ENCODE peak calls at places on chromosomes 4 and X, in four cellular contexts. One of them, this sample, is unnamed.

GRCh38 chrX:72107320-72107719 is 24.4 kb downstream of the RTL5 start:
- DNase-seq in fibroblast of mammary gland: peak
- DNase-seq in MCF 10A: peak
- DNase-seq in GDM1: no peak
- DNase-seq in this sample: peak

GRCh38 chr4:178917756-178918155 is 1475.5 kb upstream of the AGA start:
- DNase-seq in fibroblast of mammary gland: no peak
- DNase-seq in MCF 10A: no peak
- DNase-seq in GDM1: no peak
- DNase-seq in this sample: no peak

GRCh38 chrX:2863646-2864045 is 34.9 kb downstream of the GYG2 start:
- DNase-seq in fibroblast of mammary gland: no peak
- DNase-seq in MCF 10A: no peak
- DNase-seq in GDM1: no peak
- DNase-seq in this sample: peak

GRCh38 chr4:127732623-127733199 is 2.5 kb downstream of the SLC25A31 start:
- DNase-seq in fibroblast of mammary gland: peak
- DNase-seq in GDM1: no peak
- DNase-seq in MCF 10A: peak
- DNase-seq in this sample: peak

GRCh38 chr4:40769266-40769665 is 19.5 kb downstream of the NSUN7 start:
- DNase-seq in GDM1: no peak
- DNase-seq in fibroblast of mammary gland: no peak
- DNase-seq in MCF 10A: peak
- DNase-seq in this sample: no peak

GRCh38 chr4:6680372-6681034 is 13.2 kb upstream of the S100P start:
- DNase-seq in MCF 10A: no peak
- DNase-seq in GDM1: no peak
- DNase-seq in fibroblast of mammary gland: no peak
- DNase-seq in this sample: no peak

GRCh38 chr4:38663021-38663800 is 788 bp upstream of the KLF3 start:
- DNase-seq in fibroblast of mammary gland: no peak
- DNase-seq in GDM1: no peak
- DNase-seq in MCF 10A: no peak
- DNase-seq in this sample: no peak

GRCh38 chr4:81449018-81449417 is 22.7 kb downstream of the RASGEF1B start:
- DNase-seq in MCF 10A: no peak
- DNase-seq in fibroblast of mammary gland: no peak
- DNase-seq in GDM1: no peak
- DNase-seq in this sample: no peak

GRCh38 chr4:7252510-7253340 is 60.4 kb downstream of the SORCS2 start:
- DNase-seq in GDM1: no peak
- DNase-seq in fibroblast of mammary gland: no peak
- DNase-seq in MCF 10A: no peak
- DNase-seq in this sample: no peak

GRCh38 chr4:99853190-99853589 is 36.6 kb downstream of the DAPP1 start:
- DNase-seq in fibroblast of mammary gland: no peak
- DNase-seq in MCF 10A: no peak
- DNase-seq in GDM1: no peak
- DNase-seq in this sample: no peak

GRCh38 chrX:132480581-132481203 is 8.1 kb downstream of the MBNL3 start:
- DNase-seq in MCF 10A: peak
- DNase-seq in fibroblast of mammary gland: peak
- DNase-seq in GDM1: peak
- DNase-seq in this sample: peak

GRCh38 chr4:103091601-103092223 is 7.9 kb downstream of the BDH2 start:
- DNase-seq in MCF 10A: peak
- DNase-seq in fibroblast of mammary gland: peak
- DNase-seq in GDM1: peak
- DNase-seq in this sample: peak

GRCh38 chr4:52312722-52313121 is 261.6 kb downstream of the SPATA18 start:
- DNase-seq in MCF 10A: no peak
- DNase-seq in GDM1: no peak
- DNase-seq in fibroblast of mammary gland: no peak
- DNase-seq in this sample: peak

GRCh38 chr4:13534344-13535063 is 9.8 kb downstream of the NKX3-2 start:
- DNase-seq in fibroblast of mammary gland: no peak
- DNase-seq in MCF 10A: no peak
- DNase-seq in GDM1: no peak
- DNase-seq in this sample: no peak

GRCh38 chr4:123034023-123034422 is 111.6 kb upstream of the NUDT6 start:
- DNase-seq in MCF 10A: no peak
- DNase-seq in fibroblast of mammary gland: no peak
- DNase-seq in GDM1: no peak
- DNase-seq in this sample: no peak

GRCh38 chr4:138561906-138562305 is 319.8 kb upstream of the SLC7A11 start:
- DNase-seq in fibroblast of mammary gland: no peak
- DNase-seq in MCF 10A: peak
- DNase-seq in GDM1: no peak
- DNase-seq in this sample: no peak

GRCh38 chr4:147969573-147969972 is 237.7 kb downstream of the ARHGAP10 start:
- DNase-seq in GDM1: no peak
- DNase-seq in MCF 10A: no peak
- DNase-seq in fibroblast of mammary gland: no peak
- DNase-seq in this sample: no peak

GRCh38 chr4:169583563-169583962 is 28.8 kb downstream of the NEK1 start:
- DNase-seq in GDM1: no peak
- DNase-seq in MCF 10A: no peak
- DNase-seq in fibroblast of mammary gland: peak
- DNase-seq in this sample: peak

GRCh38 chr4:7513731-7514130 is 79.0 kb upstream of the PSAPL1 start:
- DNase-seq in GDM1: no peak
- DNase-seq in fibroblast of mammary gland: peak
- DNase-seq in MCF 10A: peak
- DNase-seq in this sample: no peak